ENCODE peak calls at places on chromosomes 2 and 18, in five cellular contexts. One of them, this sample, is unnamed.

GRCh38 chr18:48260237-48260636 is 148.9 kb downstream of the ZBTB7C start:
- DNase-seq in left ventricle myocardium inferior: no peak
- DNase-seq in NCI-H1694 treated with DMSO at 0.1 percent for 48 hours: no peak
- DNase-seq in GM13977: no peak
- DNase-seq in GF-D8: no peak
- DNase-seq in this sample: no peak

GRCh38 chr18:22469061-22469689 is 51.5 kb upstream of the CTAGE1 start:
- DNase-seq in NCI-H1694 treated with DMSO at 0.1 percent for 48 hours: no peak
- DNase-seq in GF-D8: no peak
- DNase-seq in left ventricle myocardium inferior: no peak
- DNase-seq in GM13977: no peak
- DNase-seq in this sample: no peak

GRCh38 chr2:169361706-169362345 is 508 bp downstream of the LRP2 start:
- DNase-seq in GM13977: peak
- DNase-seq in left ventricle myocardium inferior: no peak
- DNase-seq in NCI-H1694 treated with DMSO at 0.1 percent for 48 hours: no peak
- DNase-seq in GF-D8: no peak
- DNase-seq in this sample: peak

GRCh38 chr2:144505245-144505801 is 14.6 kb downstream of the ZEB2 start:
- DNase-seq in GF-D8: no peak
- DNase-seq in NCI-H1694 treated with DMSO at 0.1 percent for 48 hours: no peak
- DNase-seq in GM13977: no peak
- DNase-seq in left ventricle myocardium inferior: no peak
- DNase-seq in this sample: no peak

GRCh38 chr2:62570861-62571698 is 65.1 kb upstream of the TMEM17 start:
- DNase-seq in NCI-H1694 treated with DMSO at 0.1 percent for 48 hours: no peak
- DNase-seq in GM13977: no peak
- DNase-seq in GF-D8: no peak
- DNase-seq in left ventricle myocardium inferior: peak
- DNase-seq in this sample: peak

GRCh38 chr2:54471221-54471711 is 15.1 kb downstream of the SPTBN1 start:
- DNase-seq in GM13977: no peak
- DNase-seq in left ventricle myocardium inferior: peak
- DNase-seq in NCI-H1694 treated with DMSO at 0.1 percent for 48 hours: peak
- DNase-seq in GF-D8: no peak
- DNase-seq in this sample: peak

GRCh38 chr2:208373460-208374089 is 33.0 kb upstream of the PTH2R start:
- DNase-seq in left ventricle myocardium inferior: no peak
- DNase-seq in NCI-H1694 treated with DMSO at 0.1 percent for 48 hours: peak
- DNase-seq in GF-D8: no peak
- DNase-seq in GM13977: peak
- DNase-seq in this sample: peak

GRCh38 chr2:223884399-223884798 is 47.0 kb upstream of the AP1S3 start:
- DNase-seq in left ventricle myocardium inferior: no peak
- DNase-seq in NCI-H1694 treated with DMSO at 0.1 percent for 48 hours: no peak
- DNase-seq in GM13977: peak
- DNase-seq in GF-D8: no peak
- DNase-seq in this sample: peak

GRCh38 chr2:221752781-221753180 is 180.7 kb upstream of the EPHA4 start:
- DNase-seq in left ventricle myocardium inferior: no peak
- DNase-seq in GF-D8: no peak
- DNase-seq in NCI-H1694 treated with DMSO at 0.1 percent for 48 hours: no peak
- DNase-seq in GM13977: no peak
- DNase-seq in this sample: no peak

GRCh38 chr18:36194719-36195315 is 7.5 kb downstream of the MOCOS start:
- DNase-seq in left ventricle myocardium inferior: no peak
- DNase-seq in NCI-H1694 treated with DMSO at 0.1 percent for 48 hours: no peak
- DNase-seq in GF-D8: no peak
- DNase-seq in GM13977: no peak
- DNase-seq in this sample: no peak

GRCh38 chr2:231563378-231563961 is 29.2 kb upstream of the TEX44 start:
- DNase-seq in GF-D8: no peak
- DNase-seq in GM13977: peak
- DNase-seq in left ventricle myocardium inferior: peak
- DNase-seq in NCI-H1694 treated with DMSO at 0.1 percent for 48 hours: peak
- DNase-seq in this sample: peak

GRCh38 chr2:102251042-102251848 is 60.1 kb upstream of the IL1RL1 start:
- DNase-seq in NCI-H1694 treated with DMSO at 0.1 percent for 48 hours: no peak
- DNase-seq in left ventricle myocardium inferior: peak
- DNase-seq in GM13977: peak
- DNase-seq in GF-D8: no peak
- DNase-seq in this sample: peak

GRCh38 chr2:168731550-168732128 is 70.8 kb upstream of the NOSTRIN start:
- DNase-seq in GF-D8: peak
- DNase-seq in left ventricle myocardium inferior: no peak
- DNase-seq in GM13977: no peak
- DNase-seq in NCI-H1694 treated with DMSO at 0.1 percent for 48 hours: no peak
- DNase-seq in this sample: no peak

GRCh38 chr2:185208261-185208660 is 530.3 kb upstream of the FSIP2 start:
- DNase-seq in GF-D8: no peak
- DNase-seq in GM13977: no peak
- DNase-seq in left ventricle myocardium inferior: no peak
- DNase-seq in NCI-H1694 treated with DMSO at 0.1 percent for 48 hours: peak
- DNase-seq in this sample: no peak

GRCh38 chr2:109669731-109670130 is 55.6 kb downstream of the SOWAHC start:
- DNase-seq in left ventricle myocardium inferior: no peak
- DNase-seq in NCI-H1694 treated with DMSO at 0.1 percent for 48 hours: no peak
- DNase-seq in GM13977: no peak
- DNase-seq in GF-D8: no peak
- DNase-seq in this sample: no peak